ENCODE peak calls at places on chromosomes 2 and 18, in nine cellular contexts. One of them, this sample, is unnamed.

GRCh38 chr2:178317807-178318206 is 123.5 kb downstream of the OSBPL6 start:
- DNase-seq in M059J: no peak
- DNase-seq in activated T-cell treated with anti-CD3 and anti-CD28 coated beads, Interleukin-2, amount 50 U/mL, for 24 hours: no peak
- DNase-seq in CD4-positive, alpha-beta T cell: no peak
- DNase-seq in HEK293T: no peak
- DNase-seq in T-helper 2 cell: no peak
- DNase-seq in activated CD4-positive, CD25-positive, alpha-beta regulatory T cell: no peak
- DNase-seq in left ventricle myocardium inferior: no peak
- DNase-seq in PC-3: no peak
- DNase-seq in this sample: no peak

GRCh38 chr2:171902840-171903420 is 8.9 kb upstream of the SLC25A12 start:
- DNase-seq in CD4-positive, alpha-beta T cell: no peak
- DNase-seq in left ventricle myocardium inferior: no peak
- DNase-seq in PC-3: no peak
- DNase-seq in M059J: no peak
- DNase-seq in activated CD4-positive, CD25-positive, alpha-beta regulatory T cell: no peak
- DNase-seq in activated T-cell treated with anti-CD3 and anti-CD28 coated beads, Interleukin-2, amount 50 U/mL, for 24 hours: no peak
- DNase-seq in T-helper 2 cell: no peak
- DNase-seq in HEK293T: no peak
- DNase-seq in this sample: no peak

GRCh38 chr2:158795110-158795924 is at the start of gene DAPL1:
- DNase-seq in activated CD4-positive, CD25-positive, alpha-beta regulatory T cell: no peak
- DNase-seq in T-helper 2 cell: no peak
- DNase-seq in PC-3: no peak
- DNase-seq in activated T-cell treated with anti-CD3 and anti-CD28 coated beads, Interleukin-2, amount 50 U/mL, for 24 hours: no peak
- DNase-seq in CD4-positive, alpha-beta T cell: no peak
- DNase-seq in M059J: no peak
- DNase-seq in HEK293T: peak; percentile 15
- DNase-seq in left ventricle myocardium inferior: no peak
- DNase-seq in this sample: no peak

GRCh38 chr2:231917280-231918088 is 8.7 kb downstream of the NPPC start:
- DNase-seq in M059J: peak; percentile 26
- DNase-seq in activated CD4-positive, CD25-positive, alpha-beta regulatory T cell: no peak
- DNase-seq in left ventricle myocardium inferior: peak; percentile 46
- DNase-seq in activated T-cell treated with anti-CD3 and anti-CD28 coated beads, Interleukin-2, amount 50 U/mL, for 24 hours: no peak
- DNase-seq in HEK293T: no peak
- DNase-seq in PC-3: no peak
- DNase-seq in T-helper 2 cell: no peak
- DNase-seq in CD4-positive, alpha-beta T cell: no peak
- DNase-seq in this sample: peak; percentile 17

GRCh38 chr18:76604642-76605240 is 109.7 kb upstream of the ZNF516 start:
- DNase-seq in PC-3: no peak
- DNase-seq in activated CD4-positive, CD25-positive, alpha-beta regulatory T cell: no peak
- DNase-seq in HEK293T: no peak
- DNase-seq in T-helper 2 cell: no peak
- DNase-seq in CD4-positive, alpha-beta T cell: no peak
- DNase-seq in activated T-cell treated with anti-CD3 and anti-CD28 coated beads, Interleukin-2, amount 50 U/mL, for 24 hours: no peak
- DNase-seq in left ventricle myocardium inferior: no peak
- DNase-seq in M059J: no peak
- DNase-seq in this sample: no peak

GRCh38 chr2:30147715-30148611 is 1.2 kb downstream of the YPEL5 start:
- DNase-seq in activated T-cell treated with anti-CD3 and anti-CD28 coated beads, Interleukin-2, amount 50 U/mL, for 24 hours: peak; percentile 86
- DNase-seq in PC-3: peak; percentile 52
- DNase-seq in HEK293T: peak; percentile 80
- DNase-seq in M059J: peak; percentile 57
- DNase-seq in CD4-positive, alpha-beta T cell: peak; percentile 70
- DNase-seq in T-helper 2 cell: peak; percentile 75
- DNase-seq in activated CD4-positive, CD25-positive, alpha-beta regulatory T cell: peak; percentile 72
- DNase-seq in left ventricle myocardium inferior: peak; percentile 84
- DNase-seq in this sample: peak; percentile 88

GRCh38 chr2:130864830-130865229 is 28.1 kb downstream of the ARHGEF4 start:
- DNase-seq in HEK293T: no peak
- DNase-seq in CD4-positive, alpha-beta T cell: no peak
- DNase-seq in activated CD4-positive, CD25-positive, alpha-beta regulatory T cell: no peak
- DNase-seq in PC-3: peak; percentile 15
- DNase-seq in M059J: peak; percentile 43
- DNase-seq in activated T-cell treated with anti-CD3 and anti-CD28 coated beads, Interleukin-2, amount 50 U/mL, for 24 hours: no peak
- DNase-seq in T-helper 2 cell: no peak
- DNase-seq in left ventricle myocardium inferior: peak; percentile 48
- DNase-seq in this sample: no peak

GRCh38 chr2:56167616-56168015 is 16.2 kb upstream of the CCDC85A start:
- DNase-seq in activated CD4-positive, CD25-positive, alpha-beta regulatory T cell: no peak
- DNase-seq in T-helper 2 cell: no peak
- DNase-seq in CD4-positive, alpha-beta T cell: no peak
- DNase-seq in PC-3: no peak
- DNase-seq in activated T-cell treated with anti-CD3 and anti-CD28 coated beads, Interleukin-2, amount 50 U/mL, for 24 hours: no peak
- DNase-seq in left ventricle myocardium inferior: no peak
- DNase-seq in M059J: peak; percentile 53
- DNase-seq in HEK293T: no peak
- DNase-seq in this sample: no peak

GRCh38 chr2:9112079-9112721 is 94.4 kb upstream of the ASAP2 start:
- DNase-seq in T-helper 2 cell: no peak
- DNase-seq in activated T-cell treated with anti-CD3 and anti-CD28 coated beads, Interleukin-2, amount 50 U/mL, for 24 hours: no peak
- DNase-seq in left ventricle myocardium inferior: no peak
- DNase-seq in HEK293T: no peak
- DNase-seq in PC-3: peak; percentile 97
- DNase-seq in activated CD4-positive, CD25-positive, alpha-beta regulatory T cell: no peak
- DNase-seq in M059J: peak; percentile 85
- DNase-seq in CD4-positive, alpha-beta T cell: no peak
- DNase-seq in this sample: no peak